ENCODE peak calls at places on chromosomes 1 and 21, in eight cellular contexts. E is EH; F is nucleus accumbens; C is EL; X is uterus; B is caudate nucleus; O is stimulated activated naive CD4-positive, alpha-beta T cell; D is fibroblast of villous mesenchyme. H is an unnamed sample.

GRCh38 chr1:28601696-28602095 is 9.6 kb downstream of the RAB42 start:
- DNase-seq in E (peak; percentile 98), F (no peak), C (peak; percentile 96), X (no peak), B (no peak), O (no peak), D (peak; percentile 86), H (peak; percentile 63)

GRCh38 chr1:86798608-86799291 is 94.4 kb downstream of the SH3GLB1 start:
- DNase-seq in E (no peak), F (no peak), C (no peak), X (no peak), B (no peak), O (no peak), D (no peak), H (no peak)

GRCh38 chr1:204448321-204448964 is 36.8 kb upstream of the PPP1R15B start:
- DNase-seq in E (peak; percentile 31), F (no peak), C (peak; percentile 39), X (no peak), B (no peak), O (no peak), D (no peak), H (no peak)

GRCh38 chr1:198669771-198670170 is 30.9 kb downstream of the PTPRC start:
- DNase-seq in E (no peak), F (no peak), C (no peak), X (no peak), B (no peak), O (no peak), D (no peak), H (no peak)

GRCh38 chr1:111943056-111943455 is 46.4 kb downstream of the KCND3 start:
- DNase-seq in E (no peak), F (no peak), C (no peak), X (no peak), B (no peak), O (no peak), D (no peak), H (no peak)

GRCh38 chr1:153363641-153364040 is 6.0 kb downstream of the S100A9 start:
- DNase-seq in E (no peak), F (no peak), C (no peak), X (no peak), B (no peak), O (no peak), D (no peak), H (no peak)

GRCh38 chr21:45543371-45543709 is 1.1 kb upstream of the SLC19A1 start:
- DNase-seq in E (no peak), F (no peak), C (no peak), X (peak; percentile 26), B (no peak), O (no peak), D (no peak), H (no peak)

GRCh38 chr1:12168451-12169160 is 1.8 kb downstream of the TNFRSF1B start:
- DNase-seq in E (no peak), F (no peak), C (no peak), X (no peak), B (no peak), O (no peak), D (no peak), H (peak; percentile 57)

GRCh38 chr21:44871576-44872265 is 1.8 kb downstream of the PTTG1IP start:
- DNase-seq in E (peak; percentile 80), F (no peak), C (peak; percentile 76), X (no peak), B (no peak), O (no peak), D (peak; percentile 84), H (peak; percentile 66)

GRCh38 chr1:247409869-247410544 is 6.0 kb upstream of the NLRP3 start:
- DNase-seq in E (no peak), F (no peak), C (no peak), X (no peak), B (no peak), O (peak; percentile 23), D (no peak), H (no peak)

H was measured in dermis blood vessel endothelial cell.